ENCODE peak calls at places on chromosomes 12 and 14, in five cellular contexts. Q is ovary, U is pancreas, K is adipocyte, A is HCT116. G is an unnamed sample.

GRCh38 chr12:1034726-1035457 is 43.9 kb downstream of the ERC1 start:
- DNase-seq in Q (no peak), U (no peak), K (no peak), A (no peak), G (no peak)

GRCh38 chr12:19620222-19620621 is 180.9 kb downstream of the AEBP2 start:
- DNase-seq in Q (no peak), U (no peak), K (no peak), A (no peak), G (peak; percentile 7)

GRCh38 chr14:102293784-102294183 is 11.2 kb downstream of the MOK start:
- DNase-seq in Q (no peak), U (no peak), K (peak; percentile 14), A (no peak), G (peak; percentile 63)

GRCh38 chr14:85535916-85536834 is 6.2 kb downstream of the FLRT2 start:
- DNase-seq in Q (no peak), U (no peak), K (peak; percentile 89), A (no peak), G (peak; percentile 76)

GRCh38 chr14:104436741-104437701 is 142.5 kb upstream of the C14orf180 start:
- DNase-seq in Q (no peak), U (peak; percentile 37), K (no peak), A (no peak), G (no peak)

GRCh38 chr14:72643317-72643801 is 250.5 kb downstream of the DPF3 start:
- DNase-seq in Q (no peak), U (no peak), K (peak; percentile 95), A (no peak), G (peak; percentile 98)

GRCh38 chr14:100449225-100449987 is 126.3 kb downstream of the SLC25A47 start:
- DNase-seq in Q (no peak), U (no peak), K (no peak), A (no peak), G (no peak)

GRCh38 chr14:42028607-42029006 is 421.9 kb downstream of the LRFN5 start:
- DNase-seq in Q (no peak), U (no peak), K (no peak), A (no peak), G (no peak)

GRCh38 chr12:101925352-101925751 is 48.0 kb downstream of the DRAM1 start:
- DNase-seq in Q (peak; percentile 67), U (peak; percentile 43), K (peak; percentile 97), A (no peak), G (peak; percentile 99)

GRCh38 chr12:124365726-124366430 is 71.0 kb downstream of the RFLNA start:
- DNase-seq in Q (no peak), U (no peak), K (no peak), A (no peak), G (no peak)

GRCh38 chr12:24561882-24562760 is 386.8 kb downstream of the BCAT1 start:
- DNase-seq in Q (peak; percentile 87), U (peak; percentile 32), K (peak; percentile 59), A (no peak), G (peak; percentile 57)

DNA sequence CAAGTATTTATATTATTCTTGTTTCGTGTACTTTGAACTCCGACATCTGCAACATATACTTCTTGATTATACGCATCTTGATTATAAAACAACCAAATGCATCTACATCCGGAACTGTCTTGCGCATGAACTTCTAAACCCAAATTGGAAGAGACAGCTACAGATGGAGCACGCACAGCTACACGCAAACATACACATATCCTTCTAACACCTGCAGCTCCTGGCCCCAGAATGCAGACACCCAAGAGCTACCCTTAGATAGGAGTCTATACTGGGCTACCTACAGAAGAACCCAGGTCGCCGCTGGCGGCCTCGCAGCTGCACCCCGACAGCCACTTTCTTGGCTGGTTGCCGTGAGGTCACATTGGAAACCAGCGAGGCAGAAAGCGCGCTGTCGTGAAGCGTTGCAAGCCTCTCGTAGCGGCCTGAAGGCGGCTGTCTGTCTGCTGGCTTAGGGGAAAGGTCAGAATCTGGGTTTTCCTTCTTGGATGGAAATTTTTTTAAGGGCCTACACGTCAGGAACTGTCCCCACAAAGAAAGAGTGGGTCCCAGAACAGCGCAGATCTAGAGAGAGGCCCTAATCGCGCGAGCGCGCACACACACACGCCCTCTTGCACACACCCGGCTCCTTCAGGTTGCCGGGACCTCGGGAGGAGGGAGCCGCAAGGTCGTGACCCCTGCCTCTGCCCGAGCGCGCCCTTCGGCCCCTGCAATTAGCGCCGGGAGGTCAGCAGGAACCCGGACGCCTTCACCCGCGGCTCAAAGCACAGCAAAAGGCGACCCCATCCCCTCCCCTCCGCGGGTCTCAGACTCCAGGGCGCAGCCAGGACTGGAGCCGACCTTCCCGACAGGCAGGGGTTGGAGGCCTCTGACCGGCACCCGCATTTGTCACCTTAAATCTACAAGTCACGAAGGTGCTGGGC is 17.0 kb downstream of the TBX3 start:
- DNase-seq in Q (no peak), U (no peak), K (peak; percentile 83), A (no peak), G (no peak)
- H3K4me3 ChIP-seq in Q (no peak overlapping the region), U (no peak overlapping the region), K (no peak overlapping the region), A (no peak overlapping the region), G (no peak overlapping the region)

DNA sequence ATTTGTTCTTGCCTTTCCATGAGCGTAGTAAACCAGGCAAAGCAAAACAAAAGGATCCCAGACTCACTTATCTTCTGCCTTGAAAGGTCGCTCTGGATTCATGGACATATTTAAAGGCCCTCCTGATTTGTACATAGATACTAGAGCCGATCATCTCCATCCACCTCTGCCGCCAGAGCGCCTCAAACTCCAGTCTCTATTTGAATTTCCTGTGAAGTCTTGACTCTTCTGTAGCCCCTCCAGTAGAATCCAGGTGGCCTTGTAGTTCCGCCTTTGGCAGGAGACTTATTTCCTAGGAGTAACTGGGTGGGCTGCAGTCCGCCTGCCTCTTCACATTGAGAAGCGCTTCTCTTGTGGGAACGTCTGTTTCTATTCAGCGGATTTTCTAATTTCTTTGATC is 8.8 kb upstream of the SIX1 start:
- DNase-seq in Q (no peak), U (no peak), K (no peak), A (no peak), G (no peak)
- H3K4me3 ChIP-seq in Q (no peak overlapping the region), U (peak overlapping the region; percentile 51), K (peak overlapping the region; percentile 93), A (no peak overlapping the region), G (peak overlapping the region; percentile 71)

GRCh38 chr12:57618966-57619433 is 7.8 kb downstream of the ARHGEF25 start:
- DNase-seq in Q (no peak), U (no peak), K (no peak), A (no peak), G (no peak)
- H3K4me3 ChIP-seq in Q (no peak overlapping the region), U (no peak overlapping the region), K (no peak overlapping the region), A (no peak overlapping the region), G (no peak overlapping the region)

GRCh38 chr12:10365716-10366433 is 24.0 kb downstream of the KLRK1 start:
- DNase-seq in Q (no peak), U (no peak), K (no peak), A (peak; percentile 26), G (peak; percentile 55)
- H3K4me3 ChIP-seq in Q (peak overlapping the region; percentile 59), U (peak overlapping the region; percentile 60), K (peak overlapping the region; percentile 88), A (peak overlapping the region; percentile 74), G (peak overlapping the region; percentile 59)

GRCh38 chr12:6386522-6386921 is 2.6 kb downstream of the LTBR start:
- DNase-seq in Q (no peak), U (no peak), K (no peak), A (no peak), G (no peak)

GRCh38 chr12:6384499-6385436 is 806 bp downstream of the LTBR start:
- DNase-seq in Q (peak; percentile 54), U (no peak), K (no peak), A (no peak), G (no peak)

GRCh38 chr12:6386038-6386437 is 2.1 kb downstream of the LTBR start:
- DNase-seq in Q (no peak), U (no peak), K (no peak), A (no peak), G (no peak)

GRCh38 chr12:6382371-6382770 is 1.6 kb upstream of the LTBR start:
- DNase-seq in Q (no peak), U (no peak), K (no peak), A (no peak), G (no peak)

GRCh38 chr12:6383572-6384498 is at the start of gene LTBR:
- DNase-seq in Q (peak; percentile 96), U (peak; percentile 95), K (peak; percentile 99), A (no peak), G (peak; percentile 96)
- H3K4me3 ChIP-seq in Q (peak within 1 kb of the TSS; percentile 69), U (peak within 1 kb of the TSS; percentile 91), K (peak within 1 kb of the TSS; percentile 96), A (peak within 1 kb of the TSS; percentile 87), G (peak within 1 kb of the TSS; percentile 77)

GRCh38 chr14:49959822-49960408 is 67.0 kb downstream of the ARF6 start:
- DNase-seq in Q (no peak), U (no peak), K (no peak), A (no peak), G (no peak)
- H3K4me3 ChIP-seq in Q (no peak overlapping the region), U (no peak overlapping the region), K (no peak overlapping the region), A (no peak overlapping the region), G (no peak overlapping the region)

DNA sequence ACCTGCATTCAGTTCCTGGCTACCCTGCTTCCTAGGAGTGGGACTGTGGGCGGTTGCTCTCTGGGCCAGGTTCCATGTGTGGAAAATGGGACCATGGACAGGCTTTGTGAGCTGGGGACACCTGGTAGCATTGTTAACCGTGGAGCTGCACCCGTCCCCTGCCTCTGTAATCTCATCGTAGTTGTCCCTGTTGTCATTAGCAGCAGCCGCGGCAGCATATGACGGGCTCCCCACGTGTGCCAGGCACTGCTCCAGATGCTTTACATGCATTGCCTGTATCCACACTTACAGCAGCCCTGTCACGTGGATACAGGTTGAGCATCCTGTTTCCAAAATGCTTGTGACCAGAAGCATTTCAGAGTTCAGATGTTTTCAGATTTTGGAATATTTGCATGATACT is 54.4 kb downstream of the ELK3 start:
- DNase-seq in Q (no peak), U (no peak), K (no peak), A (no peak), G (no peak)
- H3K4me3 ChIP-seq in Q (no peak overlapping the region), U (no peak overlapping the region), K (no peak overlapping the region), A (no peak overlapping the region), G (no peak overlapping the region)

GRCh38 chr12:64036414-64036813 is 185.7 kb downstream of the KICS2 start:
- DNase-seq in Q (no peak), U (no peak), K (no peak), A (no peak), G (no peak)

GRCh38 chr12:64042901-64043300 is 179.2 kb downstream of the KICS2 start:
- DNase-seq in Q (no peak), U (no peak), K (peak; percentile 90), A (no peak), G (peak; percentile 87)

GRCh38 chr12:64034901-64035576 is 187.1 kb downstream of the KICS2 start:
- DNase-seq in Q (no peak), U (no peak), K (no peak), A (no peak), G (no peak)

GRCh38 chr12:64044171-64044570 is 177.9 kb downstream of the KICS2 start:
- DNase-seq in Q (no peak), U (no peak), K (no peak), A (no peak), G (no peak)

DNA sequence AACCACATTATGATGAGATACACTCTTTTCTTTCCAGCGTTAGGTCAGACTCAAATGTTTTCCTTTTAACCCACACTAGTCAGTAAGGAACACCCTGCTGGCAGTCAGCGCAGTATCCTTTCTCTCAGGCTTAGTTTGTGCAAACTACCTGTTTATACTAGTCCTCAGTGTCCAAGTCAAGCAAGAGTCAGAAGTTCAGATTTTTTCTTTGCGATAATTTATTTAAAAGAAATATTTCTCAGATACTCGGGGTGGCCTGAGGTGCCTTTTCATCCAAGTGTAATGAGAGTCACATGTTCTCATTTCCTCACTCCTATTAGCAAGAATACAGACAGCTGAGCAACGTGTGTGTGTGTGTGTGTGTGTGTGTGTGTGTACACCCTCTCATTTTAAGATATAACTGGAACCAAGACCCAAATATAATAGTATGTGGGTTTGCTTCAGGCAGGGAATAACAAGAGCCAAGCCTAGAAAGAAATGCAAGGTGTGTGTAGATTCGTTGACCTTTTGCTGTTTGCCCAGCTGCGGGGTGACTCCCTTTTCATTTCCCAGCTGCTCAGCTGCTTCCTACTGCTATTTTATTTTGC is 182.7 kb downstream of the KICS2 start:
- DNase-seq in Q (no peak), U (peak; percentile 67), K (peak; percentile 24), A (no peak), G (peak; percentile 49)
- H3K4me3 ChIP-seq in Q (no peak overlapping the region), U (peak overlapping the region; percentile 19), K (peak overlapping the region; percentile 59), A (no peak overlapping the region), G (no peak overlapping the region)